ENCODE peak calls at places on chromosomes 5 and 9, in eight cellular contexts. M, U, K, Y, T, A, V and I are unnamed samples.

GRCh38 chr5:75685141-75685540 is 32.1 kb downstream of the POC5 start:
- DNase-seq in M (no peak), K (no peak), Y (no peak), T (no peak), A (no peak), U (no peak), V (no peak), I (no peak)

GRCh38 chr5:126369995-126370731 is 53.0 kb upstream of the GRAMD2B start:
- DNase-seq in V (no peak), U (peak), M (no peak), T (no peak), K (no peak), Y (no peak), A (no peak), I (no peak)

GRCh38 chr9:79287152-79287766 is 284.5 kb upstream of the TLE4 start:
- DNase-seq in M (no peak), K (no peak), T (no peak), U (no peak), Y (no peak), V (no peak), A (no peak), I (no peak)

GRCh38 chr9:126592461-126592860 is 21.3 kb upstream of the LMX1B start:
- DNase-seq in K (no peak), V (no peak), U (no peak), M (no peak), T (no peak), A (no peak), Y (no peak), I (no peak)

GRCh38 chr9:99055384-99055783 is 49.5 kb upstream of the TGFBR1 start:
- DNase-seq in V (no peak), Y (no peak), M (no peak), U (no peak), K (no peak), T (no peak), A (no peak), I (no peak)

GRCh38 chr5:137735531-137736284 is at the start of gene KLHL3:
- DNase-seq in T (peak), Y (no peak), M (peak), U (no peak), V (peak), K (peak), A (no peak), I (peak)

GRCh38 chr5:153610009-153610408 is 119.5 kb downstream of the GRIA1 start:
- DNase-seq in A (no peak), V (no peak), Y (no peak), M (no peak), T (no peak), K (no peak), U (no peak), I (no peak)

GRCh38 chr5:10653033-10653432 is 89.2 kb downstream of the ANKRD33B start:
- DNase-seq in A (no peak), M (peak), Y (no peak), T (no peak), U (no peak), K (peak), V (no peak), I (peak)

GRCh38 chr9:92961627-92962302 is 14.4 kb downstream of the FGD3 start:
- DNase-seq in U (no peak), M (no peak), K (no peak), A (no peak), V (peak), T (no peak), Y (peak), I (no peak)

GRCh38 chr5:15620501-15620900 is 120.5 kb downstream of the FBXL7 start:
- DNase-seq in M (no peak), T (no peak), U (peak), Y (no peak), A (peak), K (no peak), V (no peak), I (no peak)

GRCh38 chr5:138900281-138900965 is 25.3 kb upstream of the LRRTM2 start:
- DNase-seq in V (no peak), T (no peak), K (no peak), A (no peak), Y (no peak), U (peak), M (no peak), I (no peak)

GRCh38 chr9:129627556-129628492 is 1.9 kb downstream of the NTMT1 start:
- DNase-seq in Y (no peak), A (no peak), M (no peak), V (no peak), K (no peak), U (no peak), T (no peak), I (no peak)

GRCh38 chr5:122942164-122942914 is 94.2 kb downstream of the PPIC start:
- DNase-seq in T (no peak), A (no peak), Y (no peak), V (no peak), U (peak), K (no peak), M (no peak), I (no peak)

GRCh38 chr9:122307036-122307435 is 42.4 kb downstream of the MRRF start:
- DNase-seq in T (no peak), U (no peak), V (no peak), Y (no peak), K (no peak), A (no peak), M (no peak), I (no peak)

GRCh38 chr5:154368041-154368800 is 77.6 kb upstream of the SAP30L start:
- DNase-seq in T (no peak), U (peak), V (no peak), A (peak), M (peak), Y (peak), K (no peak), I (no peak)

GRCh38 chr5:126918624-126918957 is 111.8 kb downstream of the MARCHF3 start:
- DNase-seq in Y (no peak), V (no peak), K (no peak), U (no peak), A (no peak), T (no peak), M (no peak), I (no peak)

GRCh38 chr5:170375283-170375682 is 13.9 kb downstream of the KCNMB1 start:
- DNase-seq in A (no peak), U (no peak), V (no peak), Y (no peak), K (no peak), M (no peak), T (no peak), I (no peak)

GRCh38 chr5:141611289-141611688 is 7.5 kb downstream of the DIAPH1 start:
- DNase-seq in M (no peak), V (no peak), U (no peak), Y (no peak), T (no peak), A (no peak), K (no peak), I (no peak)

GRCh38 chr5:146440870-146441495 is 6.2 kb upstream of the TCERG1 start:
- DNase-seq in A (peak), K (no peak), U (no peak), T (no peak), Y (no peak), M (no peak), V (no peak), I (no peak)

GRCh38 chr9:8859416-8859815 is 1059.8 kb upstream of the DMAC1 start:
- DNase-seq in A (no peak), M (peak), K (no peak), T (no peak), V (no peak), U (no peak), Y (no peak), I (no peak)

GRCh38 chr9:127214421-127215265 is 49.9 kb upstream of the GARNL3 start:
- DNase-seq in V (peak), M (no peak), A (peak), Y (no peak), T (peak), K (no peak), U (peak), I (no peak)

GRCh38 chr5:60705144-60705543 is 5.2 kb upstream of the DEPDC1B start:
- DNase-seq in A (no peak), U (no peak), K (no peak), M (no peak), V (no peak), Y (no peak), T (no peak), I (no peak)

GRCh38 chr5:149162401-149163084 is 21.2 kb downstream of the ABLIM3 start:
- DNase-seq in T (no peak), A (no peak), Y (no peak), V (no peak), K (no peak), U (no peak), M (no peak), I (no peak)

GRCh38 chr5:117945261-117945660 is 1043.1 kb downstream of the DTWD2 start:
- DNase-seq in T (no peak), Y (no peak), V (no peak), K (no peak), A (no peak), M (no peak), U (no peak), I (no peak)

GRCh38 chr9:32426278-32426939 is 42.0 kb downstream of the ACO1 start:
- DNase-seq in T (no peak), M (no peak), U (peak), A (peak), K (no peak), Y (no peak), V (peak), I (no peak)

GRCh38 chr9:136441191-136441680 is 1.6 kb upstream of the INPP5E start:
- DNase-seq in U (peak), T (no peak), K (peak), V (no peak), Y (no peak), A (no peak), M (no peak), I (no peak)

GRCh38 chr5:18216016-18216415 is 581.8 kb downstream of the TAF11L14 start:
- DNase-seq in T (no peak), M (no peak), K (no peak), A (no peak), V (no peak), U (no peak), Y (no peak), I (no peak)

GRCh38 chr5:28862137-28862859 is 1823.9 kb upstream of the CDH9 start:
- DNase-seq in K (no peak), T (no peak), V (no peak), M (no peak), U (no peak), A (no peak), Y (no peak), I (no peak)

GRCh38 chr5:141883184-141883947 is 5.2 kb upstream of the PCDH1 start:
- DNase-seq in U (peak), Y (no peak), T (peak), V (peak), K (no peak), A (no peak), M (no peak), I (peak)